ENCODE peak calls at places on chromosomes 1 and 21, in five cellular contexts. W is neural progenitor cell, Q is RWPE2, H is esophagus squamous epithelium, C is cardiac muscle cell. Z is an unnamed sample.

GRCh38 chr1:104294259-104294658 is 544.6 kb downstream of the AMY1C start:
- DNase-seq in H (no peak), W (no peak), C (no peak), Q (no peak), Z (no peak)

GRCh38 chr1:12001249-12001917 is 17.9 kb upstream of the MIIP start:
- DNase-seq in C (peak; percentile 88), H (no peak), W (peak; percentile 78), Q (no peak), Z (no peak)

GRCh38 chr1:234528073-234528865 is 49.3 kb upstream of the TARBP1 start:
- DNase-seq in H (no peak), W (no peak), Q (no peak), C (peak; percentile 45), Z (no peak)

GRCh38 chr1:14165289-14165867 is 433.1 kb upstream of the KAZN start:
- DNase-seq in H (no peak), C (no peak), W (no peak), Q (no peak), Z (no peak)

GRCh38 chr1:71986181-71986580 is 296.2 kb downstream of the NEGR1 start:
- DNase-seq in Q (no peak), W (no peak), C (no peak), H (no peak), Z (no peak)

GRCh38 chr1:156795787-156796186 is 20.9 kb downstream of the SH2D2A start:
- DNase-seq in C (no peak), W (no peak), Q (no peak), H (no peak), Z (no peak)

GRCh38 chr1:205975387-205975998 is 27.7 kb downstream of the RAB7B start:
- DNase-seq in W (no peak), H (no peak), Q (no peak), C (no peak), Z (no peak)

GRCh38 chr1:3714814-3715213 is 37.4 kb upstream of the CCDC27 start:
- DNase-seq in W (no peak), H (no peak), Q (no peak), C (no peak), Z (no peak)

GRCh38 chr1:32915766-32916455 is 14.7 kb upstream of the TMEM54 start:
- DNase-seq in C (no peak), Q (no peak), W (no peak), H (no peak), Z (no peak)

GRCh38 chr1:88036345-88036999 is 647.6 kb upstream of the PKN2 start:
- DNase-seq in H (no peak), C (no peak), W (no peak), Q (no peak), Z (no peak)

GRCh38 chr1:245583575-245584330 is 429.0 kb downstream of the KIF26B start:
- DNase-seq in Q (no peak), W (no peak), H (no peak), C (peak; percentile 29), Z (no peak)

GRCh38 chr1:168469690-168470089 is 74.1 kb downstream of the XCL2 start:
- DNase-seq in C (peak; percentile 71), Q (no peak), W (no peak), H (no peak), Z (no peak)

GRCh38 chr1:186073697-186074096 is 301.4 kb downstream of the TPR start:
- DNase-seq in H (no peak), W (no peak), C (no peak), Q (no peak), Z (no peak)

GRCh38 chr1:44405041-44405803 is at the start of gene RNF220:
- DNase-seq in H (no peak), W (peak; percentile 85), Q (peak; percentile 64), C (peak; percentile 76), Z (no peak)

GRCh38 chr1:196180847-196181593 is 427.2 kb downstream of the KCNT2 start:
- DNase-seq in Q (no peak), C (peak; percentile 97), W (no peak), H (no peak), Z (peak; percentile 74)

GRCh38 chr1:62435231-62436038 is 1.4 kb upstream of the USP1 start:
- DNase-seq in Q (no peak), C (no peak), H (no peak), W (no peak), Z (no peak)

GRCh38 chr1:72837781-72838180 is 555.4 kb upstream of the NEGR1 start:
- DNase-seq in W (peak; percentile 54), C (no peak), H (no peak), Q (no peak), Z (no peak)

GRCh38 chr1:163813251-163813650 is 491.5 kb downstream of the NUF2 start:
- DNase-seq in H (no peak), C (no peak), W (no peak), Q (no peak), Z (no peak)

GRCh38 chr1:64834734-64835133 is 89.9 kb downstream of the RAVER2 start:
- DNase-seq in C (peak; percentile 39), W (no peak), Q (no peak), H (no peak), Z (no peak)

GRCh38 chr1:109136766-109137165 is 22.9 kb downstream of the ELAPOR1 start:
- DNase-seq in C (no peak), H (no peak), Q (no peak), W (no peak), Z (no peak)

GRCh38 chr1:198155253-198155652 is 1.5 kb upstream of the NEK7 start:
- DNase-seq in C (peak; percentile 68), H (no peak), W (no peak), Q (no peak), Z (no peak)

GRCh38 chr1:5664906-5665875 is 327.0 kb downstream of the NPHP4 start:
- DNase-seq in Q (no peak), W (no peak), C (no peak), H (no peak), Z (no peak)

GRCh38 chr1:201590474-201590873 is 51.5 kb downstream of the NAV1 start:
- DNase-seq in Q (no peak), C (no peak), H (no peak), W (no peak), Z (no peak)

GRCh38 chr1:76268341-76268740 is 193.8 kb downstream of the ST6GALNAC3 start:
- DNase-seq in Q (no peak), H (no peak), C (no peak), W (peak; percentile 64), Z (no peak)

GRCh38 chr1:201169203-201169602 is 14.9 kb upstream of the TMEM9 start:
- DNase-seq in H (no peak), W (no peak), C (no peak), Q (no peak), Z (no peak)

GRCh38 chr1:225469051-225469450 is 41.2 kb upstream of the LBR start:
- DNase-seq in H (no peak), C (no peak), W (no peak), Q (no peak), Z (no peak)

GRCh38 chr1:19739628-19740027 is 60.1 kb downstream of the TMCO4 start:
- DNase-seq in H (no peak), Q (peak; percentile 71), W (no peak), C (no peak), Z (no peak)

GRCh38 chr1:19735419-19736127 is 64.1 kb downstream of the TMCO4 start:
- DNase-seq in H (no peak), C (peak; percentile 92), W (no peak), Q (no peak), Z (no peak)

GRCh38 chr1:19738106-19738505 is 61.6 kb downstream of the TMCO4 start:
- DNase-seq in H (no peak), W (no peak), Q (no peak), C (no peak), Z (no peak)

GRCh38 chr1:19737413-19737812 is 62.3 kb downstream of the TMCO4 start:
- DNase-seq in W (no peak), Q (no peak), C (no peak), H (no peak), Z (no peak)

GRCh38 chr1:19738669-19739068 is 61.0 kb downstream of the TMCO4 start:
- DNase-seq in H (no peak), C (no peak), W (no peak), Q (no peak), Z (no peak)
- H3K27ac ChIP-seq in H (no peak overlapping the region), C (no peak overlapping the region), W (no peak overlapping the region), Q (no peak overlapping the region), Z (no peak overlapping the region)

DNA sequence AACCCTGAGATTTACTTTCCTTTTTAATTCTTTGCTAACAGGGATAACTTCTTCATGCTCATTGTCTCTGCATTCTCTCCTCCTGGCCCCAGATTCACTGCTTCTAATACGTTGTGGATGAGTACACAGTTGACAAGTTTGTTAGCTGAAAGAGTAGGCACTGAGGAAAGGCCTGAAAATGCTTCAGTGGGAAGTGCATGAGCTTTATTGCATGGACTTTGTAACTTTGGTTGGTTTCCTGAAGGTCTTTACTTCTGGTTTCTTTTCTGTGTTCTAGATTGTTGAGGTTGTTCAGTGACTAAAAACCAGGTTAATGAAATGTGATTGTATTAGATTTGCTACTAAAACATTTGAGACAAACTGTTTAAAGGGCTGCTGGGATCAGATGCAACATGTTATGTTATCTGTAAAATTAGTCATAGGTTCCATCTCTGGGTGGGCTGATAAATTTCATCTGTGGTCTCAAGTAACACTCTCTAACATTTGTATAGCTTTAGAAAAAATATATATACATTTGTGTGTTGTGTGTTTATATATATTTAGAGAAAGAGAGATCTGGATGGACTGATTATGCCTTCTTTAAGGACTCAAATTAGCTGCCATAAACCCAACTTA is 19.1 kb downstream of the LRIG2 start:
- DNase-seq in W (no peak), H (no peak), Q (no peak), C (peak; percentile 11), Z (no peak)
- H3K27ac ChIP-seq in W (no peak overlapping the region), H (no peak overlapping the region), Q (no peak overlapping the region), C (peak overlapping the region; percentile 27), Z (no peak overlapping the region)

GRCh38 chr1:58072450-58072849 is 474.1 kb downstream of the OMA1 start:
- DNase-seq in Q (no peak), H (no peak), W (no peak), C (no peak), Z (no peak)
- H3K27ac ChIP-seq in Q (no peak overlapping the region), H (no peak overlapping the region), W (no peak overlapping the region), C (no peak overlapping the region), Z (no peak overlapping the region)

GRCh38 chr21:31554511-31555022 is 104.9 kb upstream of the SOD1 start:
- DNase-seq in Q (no peak), C (peak; percentile 61), W (peak; percentile 71), H (no peak), Z (no peak)
- H3K27ac ChIP-seq in Q (no peak overlapping the region), C (no peak overlapping the region), W (peak overlapping the region; percentile 95), H (no peak overlapping the region), Z (no peak overlapping the region)

DNA sequence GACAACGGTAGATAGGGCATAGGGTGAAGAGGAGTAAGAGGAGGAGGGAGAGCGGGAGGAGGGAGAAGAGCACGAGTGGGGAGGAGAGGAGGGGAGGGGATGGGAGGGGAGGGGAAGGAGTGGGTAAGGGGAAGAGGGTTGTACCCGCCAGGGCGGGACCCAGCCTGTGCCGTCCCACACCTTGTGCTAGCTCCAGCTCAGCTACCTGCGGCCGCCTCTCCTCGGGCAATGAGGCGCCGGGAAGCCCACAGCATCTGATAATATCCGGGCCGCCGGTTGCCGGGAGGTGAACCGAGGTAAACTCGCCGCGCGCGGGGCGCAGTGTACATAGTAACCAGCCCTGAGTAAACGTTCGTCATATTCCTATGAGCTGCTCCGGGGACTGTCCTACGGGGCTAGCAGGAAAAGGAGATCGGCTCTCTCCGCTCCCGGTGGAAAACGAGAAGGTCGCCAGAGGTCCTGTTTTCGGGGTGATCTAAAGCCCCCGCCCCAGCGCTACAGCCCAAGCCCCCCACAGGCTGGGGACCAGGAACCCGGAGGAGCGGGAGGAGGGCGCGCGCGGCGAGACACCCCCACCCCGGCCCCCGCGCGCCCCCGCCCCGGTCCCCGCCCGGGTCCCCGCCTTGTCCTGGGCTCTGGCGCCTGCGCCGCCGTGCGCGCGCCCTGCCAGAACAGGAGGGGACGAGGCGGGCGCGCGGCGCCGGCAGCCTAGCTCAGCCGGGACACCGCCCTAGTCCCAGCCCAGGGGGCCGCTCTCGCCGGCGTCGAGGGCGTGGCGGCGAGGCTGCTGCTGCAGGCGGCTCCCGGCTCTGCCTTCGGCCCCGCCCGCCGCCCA is at the start of gene RCAN3:
- DNase-seq in C (peak; percentile 85), W (peak; percentile 94), Q (peak; percentile 81), H (peak; percentile 26), Z (peak; percentile 15)
- H3K27ac ChIP-seq in C (no peak within 1 kb of the TSS), W (no peak within 1 kb of the TSS), Q (peak within 1 kb of the TSS; percentile 60), H (peak within 1 kb of the TSS; percentile 92), Z (peak within 1 kb of the TSS; percentile 79)

Z was measured in keratinocyte.